ENCODE peak calls at places on chromosomes 6 and 20, in ten cellular contexts. B, A, Q, P, U, D, H, O, G and N are unnamed samples.

GRCh38 chr6:87608802-87609201 is 18.9 kb downstream of the ORC3 start:
- DNase-seq in D (no peak), O (no peak), A (no peak), G (no peak), U (no peak), P (no peak), Q (no peak), B (no peak), H (no peak), N (no peak)

GRCh38 chr6:85252085-85252484 is 197.8 kb upstream of the NT5E start:
- DNase-seq in Q (no peak), O (no peak), B (no peak), G (no peak), A (no peak), D (no peak), H (no peak), P (no peak), U (no peak), N (no peak)

GRCh38 chr20:37020636-37021035 is 69.1 kb upstream of the SAMHD1 start:
- DNase-seq in O (no peak), U (no peak), G (no peak), A (no peak), D (no peak), Q (no peak), P (no peak), H (no peak), B (no peak), N (no peak)

GRCh38 chr6:79391511-79391910 is 145.7 kb downstream of the LCA5 start:
- DNase-seq in P (no peak), Q (no peak), U (no peak), B (no peak), D (no peak), G (no peak), A (no peak), O (no peak), H (no peak), N (no peak)

GRCh38 chr6:7219310-7219709 is 93.7 kb downstream of the SSR1 start:
- DNase-seq in B (no peak), Q (no peak), U (no peak), P (no peak), H (no peak), A (no peak), O (no peak), G (no peak), D (no peak), N (no peak)

GRCh38 chr6:35258858-35259193 is 709 bp upstream of the ZNF76 start:
- DNase-seq in B (no peak), Q (peak), O (peak), D (no peak), U (no peak), G (no peak), H (peak), P (peak), A (peak), N (no peak)

GRCh38 chr6:145247677-145248419 is 487.5 kb downstream of the EPM2A start:
- DNase-seq in P (no peak), B (no peak), G (no peak), Q (no peak), H (no peak), U (no peak), D (no peak), O (no peak), A (no peak), N (no peak)

GRCh38 chr6:167795874-167796667 is 30.6 kb upstream of the AFDN start:
- DNase-seq in Q (no peak), D (peak), H (peak), A (no peak), B (no peak), P (no peak), U (peak), G (peak), O (no peak), N (peak)

GRCh38 chr6:104306206-104306605 is 553.5 kb downstream of the HACE1 start:
- DNase-seq in U (no peak), P (no peak), H (no peak), B (no peak), D (no peak), O (no peak), G (no peak), Q (no peak), A (no peak), N (no peak)

GRCh38 chr6:158972241-158973233 is 27.5 kb downstream of the RSPH3 start:
- DNase-seq in U (no peak), D (no peak), P (no peak), B (no peak), H (peak), A (no peak), Q (no peak), O (peak), G (no peak), N (no peak)

GRCh38 chr6:144659202-144659731 is 374.1 kb downstream of the UTRN start:
- DNase-seq in H (peak), Q (no peak), A (peak), D (no peak), G (peak), P (peak), O (no peak), B (peak), U (peak), N (peak)

GRCh38 chr20:35497320-35497719 is 32.1 kb downstream of the C20orf173 start:
- DNase-seq in O (no peak), A (no peak), D (no peak), G (no peak), U (no peak), Q (no peak), H (no peak), P (no peak), B (no peak), N (no peak)

GRCh38 chr20:50561379-50562078 is 51.3 kb downstream of the PTPN1 start:
- DNase-seq in Q (peak), A (no peak), H (no peak), B (no peak), U (no peak), D (no peak), P (no peak), O (peak), G (no peak), N (no peak)

GRCh38 chr20:57622579-57623381 is 2.6 kb upstream of the ZBP1 start:
- DNase-seq in D (no peak), B (peak), U (no peak), O (peak), G (no peak), Q (no peak), H (peak), P (peak), A (peak), N (peak)

GRCh38 chr6:35052694-35053565 is 88.2 kb downstream of the TCP11 start:
- DNase-seq in H (no peak), U (peak), G (peak), Q (peak), P (no peak), B (peak), O (no peak), A (no peak), D (peak), N (peak)

GRCh38 chr6:108897371-108897770 is 49.1 kb downstream of the ARMC2 start:
- DNase-seq in A (peak), Q (no peak), D (no peak), U (peak), H (no peak), B (no peak), P (no peak), O (peak), G (no peak), N (no peak)

GRCh38 chr20:47703748-47704147 is 81.5 kb downstream of the SULF2 start:
- DNase-seq in G (no peak), D (no peak), Q (no peak), B (no peak), P (no peak), A (no peak), U (no peak), O (no peak), H (no peak), N (no peak)

GRCh38 chr6:103268335-103268734 is 1591.4 kb downstream of the HACE1 start:
- DNase-seq in O (no peak), Q (no peak), A (no peak), H (no peak), P (no peak), G (no peak), U (no peak), D (no peak), B (no peak), N (no peak)

DNA sequence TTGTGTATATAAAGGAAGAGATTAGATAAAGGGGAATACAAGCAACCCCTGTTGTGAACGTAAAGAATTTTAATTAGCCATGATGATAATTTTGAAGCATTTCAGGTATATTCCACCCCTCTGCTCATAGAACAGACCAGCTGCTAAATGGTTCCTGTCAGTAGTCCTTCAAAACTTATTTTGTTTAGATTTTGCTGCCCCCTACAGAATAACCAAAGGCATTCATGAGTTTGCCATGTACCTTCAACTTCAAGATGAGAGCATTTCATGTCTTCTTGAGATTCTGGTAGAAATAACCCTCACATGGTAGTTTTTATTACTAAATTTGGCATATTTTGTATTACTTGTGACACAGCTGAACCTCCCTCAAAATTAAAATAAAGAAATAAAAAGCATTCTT is 1586.7 kb downstream of the HACE1 start:
- DNase-seq in H (peak), G (no peak), Q (no peak), O (peak), A (no peak), P (no peak), D (no peak), B (no peak), U (no peak), N (no peak)
- TF ChIP-seq CTCF in H (peak), G (no peak), Q (no peak), O (peak), A (peak), P (peak), D (peak), B (no peak), U (peak), N (peak)

GRCh38 chr20:46564241-46564957 is 13.9 kb upstream of the OCSTAMP start:
- DNase-seq in D (no peak), U (no peak), G (no peak), B (no peak), Q (no peak), A (no peak), H (no peak), P (no peak), O (no peak), N (no peak)
- TF ChIP-seq CTCF in D (no peak), U (no peak), G (no peak), B (no peak), Q (no peak), A (no peak), H (no peak), P (no peak), O (no peak), N (no peak)

GRCh38 chr6:1524040-1524480 is 85.7 kb upstream of the FOXC1 start:
- DNase-seq in H (peak), B (peak), A (no peak), U (peak), Q (no peak), D (no peak), P (peak), G (peak), O (peak), N (peak)
- TF ChIP-seq CTCF in H (peak), B (peak), A (no peak), U (peak), Q (peak), D (peak), P (peak), G (peak), O (peak), N (peak)

GRCh38 chr20:23584434-23585199 is 16.3 kb upstream of the CST9L start:
- DNase-seq in G (no peak), U (no peak), D (no peak), A (no peak), H (no peak), B (peak), O (no peak), P (no peak), Q (no peak), N (no peak)
- TF ChIP-seq CTCF in G (no peak), U (no peak), D (no peak), A (no peak), H (no peak), B (no peak), O (no peak), P (no peak), Q (no peak), N (no peak)

GRCh38 chr6:137475103-137475502 is 19.1 kb downstream of the OLIG3 start:
- DNase-seq in A (no peak), Q (no peak), P (no peak), H (no peak), D (no peak), O (no peak), B (no peak), G (no peak), U (no peak), N (no peak)
- TF ChIP-seq CTCF in A (peak), Q (no peak), P (peak), H (peak), D (no peak), O (no peak), B (peak), G (no peak), U (no peak), N (no peak)

DNA sequence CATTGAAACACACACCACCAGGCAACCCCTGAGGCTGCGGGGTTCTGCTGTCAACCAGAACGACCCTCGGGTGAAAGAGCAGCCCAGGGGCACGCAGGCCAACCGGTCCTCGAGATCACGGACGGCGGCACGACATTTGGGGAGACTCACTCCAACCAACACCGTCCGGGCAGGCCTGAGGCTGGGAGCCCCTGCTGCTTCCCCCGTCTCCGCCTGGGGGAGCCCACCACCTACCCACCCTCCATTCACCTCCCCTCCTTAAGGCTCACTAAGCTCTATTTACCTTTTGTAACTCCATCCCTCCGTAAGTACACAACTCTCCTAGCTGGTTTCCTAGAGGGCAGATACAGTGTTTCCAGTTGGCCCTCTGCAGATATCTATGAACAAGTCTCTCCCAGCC is 971.3 kb upstream of the DEFB115 start:
- DNase-seq in B (peak), Q (no peak), D (no peak), P (no peak), A (no peak), H (no peak), O (no peak), U (no peak), G (no peak), N (peak)
- TF ChIP-seq CTCF in B (no peak), Q (no peak), D (no peak), P (no peak), A (no peak), H (no peak), O (no peak), U (no peak), G (no peak), N (no peak)

GRCh38 chr20:11098888-11099287 is 425.1 kb upstream of the JAG1 start:
- DNase-seq in H (no peak), O (peak), G (no peak), P (no peak), B (peak), D (no peak), Q (no peak), A (no peak), U (no peak), N (no peak)
- TF ChIP-seq CTCF in H (no peak), O (peak), G (no peak), P (no peak), B (no peak), D (no peak), Q (no peak), A (no peak), U (peak), N (no peak)

GRCh38 chr6:27611451-27611850 is 138.5 kb upstream of the ZNF184 start:
- DNase-seq in Q (no peak), O (no peak), D (no peak), B (no peak), P (no peak), H (no peak), A (no peak), U (no peak), G (no peak), N (no peak)

GRCh38 chr6:27605401-27606342 is 132.8 kb upstream of the ZNF184 start:
- DNase-seq in P (peak), G (no peak), O (peak), Q (no peak), A (peak), B (peak), U (no peak), D (no peak), H (no peak), N (no peak)

GRCh38 chr6:27604986-27605385 is 132.1 kb upstream of the ZNF184 start:
- DNase-seq in B (no peak), G (no peak), O (no peak), Q (no peak), U (no peak), A (no peak), P (no peak), D (no peak), H (no peak), N (no peak)

DNA sequence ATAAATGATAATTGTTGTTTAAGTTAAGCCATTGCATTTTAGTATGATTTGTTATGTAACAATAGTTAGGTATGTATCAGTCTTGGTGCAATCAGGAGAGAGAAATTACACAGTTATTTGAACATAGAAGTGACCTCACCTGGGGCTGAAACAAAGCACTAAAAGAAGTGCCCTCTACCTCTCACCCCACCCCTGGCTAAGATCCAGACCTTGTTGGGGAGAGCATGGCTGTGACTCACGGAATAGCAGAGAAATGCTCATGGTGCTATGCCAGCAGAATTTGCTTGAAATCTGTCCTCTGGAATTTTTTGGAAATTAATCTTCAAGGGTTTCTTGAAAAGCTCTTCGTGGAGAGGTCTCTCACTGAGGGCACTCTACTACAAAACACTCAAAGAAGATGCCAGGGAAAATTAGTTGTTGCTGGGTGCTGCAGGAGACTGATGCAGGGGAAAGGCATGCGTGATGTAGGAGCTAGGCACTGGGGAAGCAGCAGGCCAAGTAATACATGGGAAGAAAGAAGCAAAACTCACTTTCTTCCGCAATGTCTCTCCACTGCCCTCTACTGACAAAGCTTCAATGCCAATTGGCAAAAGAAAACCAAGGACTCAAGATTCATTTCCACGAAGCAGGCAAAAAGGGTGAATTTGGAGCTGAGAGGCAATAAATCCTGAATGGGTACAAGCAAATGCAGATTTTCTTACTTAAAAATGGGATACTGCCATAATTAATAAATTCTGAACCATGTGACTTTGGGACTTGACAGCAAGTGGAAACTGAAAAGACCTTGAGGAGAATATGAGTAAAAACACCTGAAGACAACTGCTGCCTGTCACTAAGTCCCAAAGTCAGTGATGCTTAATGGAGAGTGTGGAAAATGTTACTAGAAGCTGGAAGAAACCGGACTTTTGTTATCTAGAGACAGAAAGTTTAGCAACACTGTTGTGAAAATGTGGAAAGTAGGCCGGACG is 136.3 kb upstream of the ZNF184 start:
- DNase-seq in A (peak), Q (no peak), H (no peak), D (no peak), B (no peak), G (no peak), O (peak), P (no peak), U (no peak), N (no peak)
- TF ChIP-seq CTCF in A (peak), Q (no peak), H (peak), D (peak), B (peak), G (peak), O (peak), P (peak), U (peak), N (no peak)

DNA sequence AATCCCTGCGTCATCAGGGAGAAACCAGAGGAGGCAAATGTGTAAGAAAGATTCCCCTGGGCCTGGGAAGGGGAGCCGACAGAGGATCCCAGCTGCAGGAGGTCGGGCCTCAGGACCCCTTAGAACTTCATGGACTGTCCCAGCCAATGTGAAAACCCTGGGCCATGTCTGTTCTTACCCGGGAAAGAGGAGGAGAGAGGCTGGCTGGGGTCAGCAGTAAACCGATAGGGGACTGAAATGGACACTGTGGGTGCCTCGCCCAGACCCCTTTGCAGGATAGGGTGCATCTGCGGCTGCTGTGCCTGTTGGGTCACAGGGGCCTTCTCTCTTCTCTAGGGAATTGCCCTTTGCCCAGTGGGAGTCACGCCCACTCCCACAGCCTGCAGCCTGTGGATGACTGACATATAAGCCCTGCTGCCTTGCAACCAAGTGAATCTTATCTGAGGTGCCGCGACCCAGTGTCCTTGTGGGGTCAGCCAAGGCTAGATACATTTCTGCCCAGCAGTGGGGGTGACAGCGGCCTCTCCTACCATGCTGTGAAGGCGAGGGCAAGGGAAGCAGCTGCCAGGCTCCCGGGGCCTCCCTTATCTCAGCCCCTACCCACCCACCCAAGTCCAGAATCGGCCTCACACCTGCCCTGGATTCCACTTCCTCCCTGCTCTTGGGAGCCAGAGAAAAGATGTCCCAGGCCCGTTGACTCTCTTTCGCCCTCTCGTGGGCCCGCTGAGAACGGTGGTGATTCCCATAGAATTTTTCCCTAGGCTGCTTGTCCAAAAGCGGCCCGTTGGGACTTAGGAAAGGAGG is 76.2 kb upstream of the RNF24 start:
- DNase-seq in P (peak), B (peak), G (peak), O (no peak), H (peak), U (peak), A (peak), Q (peak), D (no peak), N (peak)
- TF ChIP-seq CTCF in P (peak), B (peak), G (peak), O (peak), H (peak), U (peak), A (peak), Q (peak), D (peak), N (peak)